ENCODE peak calls at places on chromosomes 11 and 22, in ten cellular contexts. O is AG09319; T is stimulated activated naive CD4-positive, alpha-beta T cell; Z is AML-193; K is ELR; M is GM12865; D is HFFc6; B is stimulated activated CD4-positive, alpha-beta T cell treated with anti-CD3 and anti-CD28 coated beads, Interleukin-4, amount 100 ng/mL, for 1 hour; N is activated T-cell treated with anti-CD3 and anti-CD28 coated beads, Interleukin-2, amount 50 U/mL, for 4 hours; U is fibroblast of lung. V is an unnamed sample.

GRCh38 chr22:46829140-46829891 is 66.9 kb downstream of the TBC1D22A start:
- DNase-seq in O (peak), T (no peak), Z (no peak), K (peak), M (no peak), D (peak), B (no peak), N (no peak), U (peak), V (peak)

GRCh38 chr11:19441752-19442553 is 201.2 kb upstream of the E2F8 start:
- DNase-seq in O (peak), T (no peak), Z (no peak), K (peak), M (peak), D (peak), B (peak), N (no peak), U (peak), V (peak)

GRCh38 chr11:134752964-134753804 is 341.1 kb upstream of the B3GAT1 start:
- DNase-seq in O (no peak), T (no peak), Z (no peak), K (no peak), M (no peak), D (no peak), B (no peak), N (no peak), U (no peak), V (no peak)

GRCh38 chr11:58924230-58924629 is 15.1 kb upstream of the GLYATL1 start:
- DNase-seq in O (no peak), T (no peak), Z (no peak), K (no peak), M (no peak), D (no peak), B (no peak), N (no peak), U (no peak), V (no peak)

GRCh38 chr11:20388096-20389055 is 860 bp downstream of the PRMT3 start:
- DNase-seq in O (no peak), T (no peak), Z (no peak), K (peak), M (peak), D (no peak), B (no peak), N (no peak), U (no peak), V (peak)

GRCh38 chr11:8206251-8207079 is 37.6 kb upstream of the RIC3 start:
- DNase-seq in O (no peak), T (no peak), Z (peak), K (no peak), M (no peak), D (no peak), B (no peak), N (no peak), U (peak), V (no peak)

GRCh38 chr11:20668844-20669832 is at the start of gene NELL1:
- DNase-seq in O (no peak), T (no peak), Z (no peak), K (no peak), M (no peak), D (no peak), B (no peak), N (no peak), U (no peak), V (no peak)

GRCh38 chr11:34091825-34092224 is 13.6 kb upstream of the NAT10 start:
- DNase-seq in O (no peak), T (no peak), Z (no peak), K (no peak), M (no peak), D (no peak), B (no peak), N (no peak), U (no peak), V (no peak)

GRCh38 chr22:26684173-26684572 is 26.8 kb downstream of the MIAT start:
- DNase-seq in O (no peak), T (no peak), Z (no peak), K (no peak), M (no peak), D (no peak), B (no peak), N (no peak), U (no peak), V (no peak)

GRCh38 chr11:15911377-15912044 is 444.8 kb downstream of the SOX6 start:
- DNase-seq in O (no peak), T (no peak), Z (no peak), K (no peak), M (no peak), D (no peak), B (no peak), N (no peak), U (no peak), V (peak)

GRCh38 chr11:28464252-28464867 is 356.2 kb downstream of the METTL15 start:
- DNase-seq in O (peak), T (no peak), Z (no peak), K (peak), M (no peak), D (no peak), B (no peak), N (no peak), U (peak), V (peak)

GRCh38 chr11:35177370-35177769 is 38.4 kb downstream of the CD44 start:
- DNase-seq in O (no peak), T (peak), Z (no peak), K (no peak), M (no peak), D (no peak), B (no peak), N (no peak), U (peak), V (no peak)

GRCh38 chr22:29215012-29215860 is 9.5 kb downstream of the EMID1 start:
- DNase-seq in O (no peak), T (no peak), Z (no peak), K (no peak), M (no peak), D (no peak), B (no peak), N (no peak), U (no peak), V (no peak)

V was measured in AG10803.